ENCODE peak calls at places on chromosome X, in four cellular contexts. One of them, this sample, is unnamed.

GRCh38 chrX:100636321-100636991 is at the start of gene TSPAN6:
- DNase-seq in K562: peak; percentile 11
- DNase-seq in OCI-LY7: no peak
- DNase-seq in HepG2: peak; percentile 86
- DNase-seq in this sample: peak; percentile 87

GRCh38 chrX:38313190-38313589 is 14.1 kb downstream of the RPGR start:
- DNase-seq in K562: no peak
- DNase-seq in HepG2: no peak
- DNase-seq in OCI-LY7: no peak
- DNase-seq in this sample: no peak

GRCh38 chrX:152884171-152884570 is 13.7 kb upstream of the ZNF185 start:
- DNase-seq in OCI-LY7: no peak
- DNase-seq in K562: no peak
- DNase-seq in HepG2: no peak
- DNase-seq in this sample: peak; percentile 33

GRCh38 chrX:136126892-136127406 is 20.4 kb upstream of the FHL1 start:
- DNase-seq in HepG2: no peak
- DNase-seq in K562: no peak
- DNase-seq in OCI-LY7: no peak
- DNase-seq in this sample: no peak

GRCh38 chrX:72540318-72540717 is 32.3 kb downstream of the HDAC8 start:
- DNase-seq in OCI-LY7: peak; percentile 7
- DNase-seq in K562: peak; percentile 7
- DNase-seq in HepG2: peak; percentile 9
- DNase-seq in this sample: peak; percentile 39

GRCh38 chrX:134898450-134898849 is 92.3 kb upstream of the SMIM10 start:
- DNase-seq in OCI-LY7: no peak
- DNase-seq in K562: no peak
- DNase-seq in HepG2: no peak
- DNase-seq in this sample: no peak

GRCh38 chrX:97597954-97598353 is 714.2 kb downstream of the RPA4 start:
- DNase-seq in K562: no peak
- DNase-seq in OCI-LY7: no peak
- DNase-seq in HepG2: no peak
- DNase-seq in this sample: peak; percentile 40

GRCh38 chrX:107304141-107304540 is 97.7 kb downstream of the DNAAF6 start:
- DNase-seq in OCI-LY7: no peak
- DNase-seq in HepG2: no peak
- DNase-seq in K562: no peak
- DNase-seq in this sample: no peak

GRCh38 chrX:13123857-13124345 is 79.5 kb upstream of the FAM9C start:
- DNase-seq in K562: no peak
- DNase-seq in HepG2: peak; percentile 46
- DNase-seq in OCI-LY7: no peak
- DNase-seq in this sample: no peak

GRCh38 chrX:13121020-13121419 is 76.6 kb upstream of the FAM9C start:
- DNase-seq in HepG2: no peak
- DNase-seq in K562: no peak
- DNase-seq in OCI-LY7: no peak
- DNase-seq in this sample: no peak

GRCh38 chrX:13125188-13125587 is 80.8 kb upstream of the FAM9C start:
- DNase-seq in HepG2: no peak
- DNase-seq in OCI-LY7: no peak
- DNase-seq in K562: no peak
- DNase-seq in this sample: no peak

GRCh38 chrX:13120017-13120416 is 75.6 kb upstream of the FAM9C start:
- DNase-seq in K562: no peak
- DNase-seq in OCI-LY7: no peak
- DNase-seq in HepG2: peak; percentile 21
- DNase-seq in this sample: no peak

GRCh38 chrX:13123247-13123856 is 78.9 kb upstream of the FAM9C start:
- DNase-seq in HepG2: peak; percentile 75
- DNase-seq in OCI-LY7: no peak
- DNase-seq in K562: no peak
- DNase-seq in this sample: no peak
- H3K4me2 ChIP-seq in HepG2: peak overlapping the region; percentile 66
- H3K4me2 ChIP-seq in OCI-LY7: peak overlapping the region; percentile 5
- H3K4me2 ChIP-seq in K562: no peak overlapping the region
- H3K4me2 ChIP-seq in this sample: no peak overlapping the region

GRCh38 chrX:17967888-17968287 is 106.8 kb upstream of the RAI2 start:
- DNase-seq in HepG2: no peak
- DNase-seq in OCI-LY7: no peak
- DNase-seq in K562: no peak
- DNase-seq in this sample: peak; percentile 9
- H3K4me2 ChIP-seq in HepG2: no peak overlapping the region
- H3K4me2 ChIP-seq in OCI-LY7: no peak overlapping the region
- H3K4me2 ChIP-seq in K562: no peak overlapping the region
- H3K4me2 ChIP-seq in this sample: peak overlapping the region; percentile 55

GRCh38 chrX:69507500-69507789 is 3.3 kb downstream of the NALF2 start:
- DNase-seq in HepG2: no peak
- DNase-seq in OCI-LY7: peak; percentile 9
- DNase-seq in K562: no peak
- DNase-seq in this sample: no peak

GRCh38 chrX:69504626-69505612 is 793 bp downstream of the NALF2 start:
- DNase-seq in OCI-LY7: peak; percentile 22
- DNase-seq in K562: no peak
- DNase-seq in HepG2: no peak
- DNase-seq in this sample: peak; percentile 6

GRCh38 chrX:69506617-69507499 is 2.7 kb downstream of the NALF2 start:
- DNase-seq in OCI-LY7: peak; percentile 15
- DNase-seq in K562: no peak
- DNase-seq in HepG2: no peak
- DNase-seq in this sample: no peak

GRCh38 chrX:69503835-69504625 is at the start of gene NALF2:
- DNase-seq in HepG2: peak; percentile 59
- DNase-seq in K562: peak; percentile 19
- DNase-seq in OCI-LY7: peak; percentile 80
- DNase-seq in this sample: peak; percentile 80

DNA sequence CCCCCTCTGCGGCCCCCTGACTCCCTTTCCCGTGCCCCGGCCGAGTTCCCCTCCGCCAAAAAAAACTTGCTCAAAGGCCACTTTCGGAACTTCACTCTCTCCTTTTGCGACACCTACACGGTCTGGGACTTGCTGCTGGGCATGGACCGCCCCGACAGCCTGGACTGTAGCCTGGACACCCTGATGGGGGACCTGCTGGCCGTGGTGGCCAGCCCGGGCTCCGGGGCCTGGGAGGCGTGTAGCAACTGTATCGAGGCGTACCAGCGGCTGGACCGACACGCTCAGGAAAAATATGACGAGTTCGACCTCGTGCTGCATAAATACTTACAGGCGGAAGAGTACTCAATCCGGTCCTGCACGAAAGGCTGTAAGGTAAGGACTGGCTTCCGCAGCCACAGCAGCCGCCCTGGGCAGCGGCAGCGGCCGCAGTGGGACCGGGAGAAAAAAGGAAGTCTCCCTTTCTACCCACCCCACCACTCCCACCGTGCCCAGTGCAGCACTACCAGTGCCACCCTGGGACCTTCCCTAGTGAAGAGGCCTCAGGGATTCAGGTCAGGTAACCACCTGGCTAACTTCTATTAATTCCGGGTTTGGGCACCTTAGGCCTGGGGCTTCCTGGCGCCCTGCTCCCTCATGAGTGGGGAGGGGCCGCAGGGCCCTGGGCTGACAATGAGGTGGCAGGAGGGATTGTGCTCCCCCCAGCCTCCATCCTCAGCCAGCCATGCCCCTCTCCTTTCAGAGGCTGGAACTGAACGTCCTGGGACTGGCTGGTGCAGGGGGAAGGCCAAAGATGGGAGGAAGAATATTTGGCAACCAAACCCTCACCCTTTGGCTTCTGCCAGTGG is 1.9 kb downstream of the NALF2 start:
- DNase-seq in HepG2: no peak
- DNase-seq in OCI-LY7: peak; percentile 40
- DNase-seq in K562: no peak
- DNase-seq in this sample: peak; percentile 12
- H3K4me2 ChIP-seq in HepG2: peak overlapping the region; percentile 61
- H3K4me2 ChIP-seq in OCI-LY7: peak overlapping the region; percentile 89
- H3K4me2 ChIP-seq in K562: no peak overlapping the region
- H3K4me2 ChIP-seq in this sample: peak overlapping the region; percentile 83

DNA sequence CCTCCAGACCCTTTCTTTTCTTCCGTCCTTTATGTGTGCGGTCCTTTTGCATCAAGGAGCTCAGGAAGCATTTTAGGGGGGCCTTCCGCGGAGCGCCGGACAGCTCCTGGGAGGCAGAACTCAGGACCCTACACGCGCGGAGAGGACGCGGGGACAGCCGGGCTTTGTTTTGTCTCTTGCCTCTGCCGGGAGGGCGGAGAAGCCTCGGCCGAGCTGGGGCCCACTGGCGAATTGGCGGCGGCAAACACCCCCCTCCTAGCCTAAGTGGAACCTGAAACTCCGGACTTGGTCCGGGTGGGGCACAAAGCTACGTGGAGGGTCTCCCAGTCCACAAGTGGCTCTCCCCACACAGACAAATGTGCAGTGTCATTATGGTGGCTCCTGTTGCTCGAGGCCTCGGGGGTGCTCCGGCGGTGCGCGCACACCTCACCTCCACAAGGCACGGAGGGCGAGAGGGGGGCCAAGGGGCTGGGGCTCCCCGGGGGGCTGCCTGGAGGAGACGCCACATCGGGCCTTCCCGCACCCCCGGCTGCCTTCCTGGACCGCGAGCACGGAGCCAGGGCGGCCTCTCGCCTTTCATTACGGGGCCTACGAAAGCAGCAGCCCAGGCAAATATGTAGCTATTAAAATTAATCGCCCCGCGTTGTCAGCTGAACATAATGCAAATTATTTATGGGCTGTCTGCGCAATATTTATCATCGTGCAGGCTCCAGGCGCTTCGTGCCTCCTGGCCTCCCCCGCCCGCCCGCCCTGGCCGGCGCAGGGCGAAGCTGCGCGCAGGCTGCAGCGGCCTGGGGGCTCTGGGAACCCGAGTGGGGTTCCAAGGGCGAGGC is 70.6 kb upstream of the BCOR start:
- DNase-seq in K562: no peak
- DNase-seq in OCI-LY7: peak; percentile 75
- DNase-seq in HepG2: no peak
- DNase-seq in this sample: no peak
- H3K4me2 ChIP-seq in K562: peak overlapping the region; percentile 68
- H3K4me2 ChIP-seq in OCI-LY7: peak overlapping the region; percentile 99
- H3K4me2 ChIP-seq in HepG2: peak overlapping the region; percentile 76
- H3K4me2 ChIP-seq in this sample: peak overlapping the region; percentile 83

DNA sequence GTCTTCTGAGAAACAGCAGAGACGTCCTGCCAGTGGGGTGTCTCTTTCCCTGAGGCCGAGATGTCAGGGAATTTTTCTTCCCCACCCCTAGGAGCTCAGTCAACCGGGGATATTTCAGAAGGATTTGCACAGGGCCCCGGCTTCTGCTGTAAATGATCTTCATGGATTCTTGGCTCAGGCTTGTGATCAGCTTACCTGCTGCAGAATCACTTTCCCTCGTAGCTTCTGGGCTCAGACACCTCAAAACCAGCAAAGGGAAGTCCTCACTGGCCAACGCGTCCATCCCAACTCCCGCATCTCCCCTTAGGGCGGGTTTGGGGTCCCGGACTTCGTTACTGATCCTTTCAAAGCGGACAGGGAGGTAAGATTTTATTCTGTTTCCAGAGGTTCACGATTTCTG is 212.7 kb downstream of the SHOX start:
- DNase-seq in OCI-LY7: no peak
- DNase-seq in HepG2: no peak
- DNase-seq in K562: no peak
- DNase-seq in this sample: no peak
- H3K4me2 ChIP-seq in OCI-LY7: no peak overlapping the region
- H3K4me2 ChIP-seq in HepG2: no peak overlapping the region
- H3K4me2 ChIP-seq in K562: no peak overlapping the region
- H3K4me2 ChIP-seq in this sample: no peak overlapping the region

GRCh38 chrX:133384454-133384853 is 30.8 kb downstream of the GPC4 start:
- DNase-seq in K562: no peak
- DNase-seq in HepG2: no peak
- DNase-seq in OCI-LY7: no peak
- DNase-seq in this sample: no peak

GRCh38 chrX:133376422-133376821 is 38.9 kb downstream of the GPC4 start:
- DNase-seq in K562: no peak
- DNase-seq in HepG2: no peak
- DNase-seq in OCI-LY7: no peak
- DNase-seq in this sample: no peak

GRCh38 chrX:133375558-133376340 is 39.5 kb downstream of the GPC4 start:
- DNase-seq in OCI-LY7: no peak
- DNase-seq in HepG2: no peak
- DNase-seq in K562: no peak
- DNase-seq in this sample: no peak

GRCh38 chrX:133380882-133381619 is 34.2 kb downstream of the GPC4 start:
- DNase-seq in OCI-LY7: peak; percentile 10
- DNase-seq in HepG2: no peak
- DNase-seq in K562: no peak
- DNase-seq in this sample: no peak
- H3K4me2 ChIP-seq in OCI-LY7: no peak overlapping the region
- H3K4me2 ChIP-seq in HepG2: no peak overlapping the region
- H3K4me2 ChIP-seq in K562: no peak overlapping the region
- H3K4me2 ChIP-seq in this sample: no peak overlapping the region

GRCh38 chrX:118702741-118703140 is 24.7 kb upstream of the IL13RA1 start:
- DNase-seq in HepG2: peak; percentile 73
- DNase-seq in OCI-LY7: no peak
- DNase-seq in K562: no peak
- DNase-seq in this sample: no peak
- H3K4me2 ChIP-seq in HepG2: peak overlapping the region; percentile 36
- H3K4me2 ChIP-seq in OCI-LY7: no peak overlapping the region
- H3K4me2 ChIP-seq in K562: no peak overlapping the region
- H3K4me2 ChIP-seq in this sample: no peak overlapping the region

GRCh38 chrX:45623266-45623665 is 422.6 kb upstream of the DIPK2B start:
- DNase-seq in OCI-LY7: no peak
- DNase-seq in K562: no peak
- DNase-seq in HepG2: no peak
- DNase-seq in this sample: no peak

GRCh38 chrX:45622538-45622937 is 421.9 kb upstream of the DIPK2B start:
- DNase-seq in K562: no peak
- DNase-seq in HepG2: no peak
- DNase-seq in OCI-LY7: no peak
- DNase-seq in this sample: no peak

GRCh38 chrX:45621356-45622041 is 420.8 kb upstream of the DIPK2B start:
- DNase-seq in K562: no peak
- DNase-seq in HepG2: no peak
- DNase-seq in OCI-LY7: no peak
- DNase-seq in this sample: no peak

GRCh38 chrX:45622042-45622423 is 421.4 kb upstream of the DIPK2B start:
- DNase-seq in HepG2: no peak
- DNase-seq in OCI-LY7: no peak
- DNase-seq in K562: no peak
- DNase-seq in this sample: no peak

GRCh38 chrX:45619290-45619689 is 418.6 kb upstream of the DIPK2B start:
- DNase-seq in OCI-LY7: no peak
- DNase-seq in HepG2: no peak
- DNase-seq in K562: no peak
- DNase-seq in this sample: no peak
- H3K4me2 ChIP-seq in OCI-LY7: no peak overlapping the region
- H3K4me2 ChIP-seq in HepG2: no peak overlapping the region
- H3K4me2 ChIP-seq in K562: no peak overlapping the region
- H3K4me2 ChIP-seq in this sample: peak overlapping the region; percentile 26